ENCODE peak calls at places on chromosome 14, in six cellular contexts. K is stimulated activated CD8-positive, alpha-beta memory T cell treated with anti-CD3 and anti-CD28 coated beads, Interleukin-2, amount 100 ng/mL, for 48 hours; F is cardiac fibroblast; P is lower lobe of right lung; V is substantia nigra; W is psoas muscle. I is an unnamed sample.

GRCh38 chr14:64509036-64509435 is 4.5 kb downstream of the ZBTB1 start:
- DNase-seq in V (no peak), K (no peak), P (no peak), F (no peak), W (no peak), I (no peak)

GRCh38 chr14:65847065-65847847 is 434.7 kb downstream of the FUT8 start:
- DNase-seq in K (peak), V (no peak), P (no peak), W (no peak), F (no peak), I (no peak)

GRCh38 chr14:54512393-54512792 is 2.7 kb downstream of the CGRRF1 start:
- DNase-seq in P (no peak), F (no peak), V (no peak), K (no peak), W (no peak), I (no peak)

GRCh38 chr14:79432640-79433039 is 778.7 kb downstream of the DIO2 start:
- DNase-seq in V (no peak), F (no peak), W (no peak), K (no peak), P (no peak), I (no peak)

GRCh38 chr14:77889971-77890442 is 90.1 kb downstream of the ADCK1 start:
- DNase-seq in K (no peak), P (no peak), W (no peak), F (peak), V (no peak), I (no peak)

GRCh38 chr14:102926104-102926503 is 3.6 kb downstream of the AMN start:
- DNase-seq in K (no peak), F (no peak), P (peak), V (no peak), W (no peak), I (peak)

GRCh38 chr14:75427482-75428229 is at the start of gene JDP2:
- DNase-seq in V (peak), F (peak), W (peak), K (peak), P (peak), I (peak)

GRCh38 chr14:102867826-102868580 is 54.5 kb upstream of the AMN start:
- DNase-seq in W (no peak), F (no peak), K (no peak), P (no peak), V (no peak), I (no peak)

GRCh38 chr14:61695695-61696527 is 598 bp downstream of the HIF1A start:
- DNase-seq in F (peak), P (peak), K (peak), V (peak), W (peak), I (peak)

GRCh38 chr14:89171168-89171567 is 245.9 kb downstream of the FOXN3 start:
- DNase-seq in W (no peak), K (no peak), P (no peak), F (peak), V (no peak), I (no peak)

GRCh38 chr14:31893156-31893813 is 183.8 kb upstream of the ARHGAP5 start:
- DNase-seq in P (no peak), K (no peak), F (no peak), W (no peak), V (no peak), I (peak)

GRCh38 chr14:35331605-35332516 is 39.7 kb downstream of the PSMA6 start:
- DNase-seq in W (no peak), F (peak), V (no peak), P (peak), K (no peak), I (no peak)

GRCh38 chr14:24634158-24634557 is at the start of gene GZMB:
- DNase-seq in V (no peak), K (peak), W (no peak), P (no peak), F (no peak), I (no peak)

GRCh38 chr14:21505009-21505553 is 6.1 kb downstream of the METTL3 start:
- DNase-seq in V (no peak), K (no peak), W (no peak), P (no peak), F (no peak), I (no peak)

GRCh38 chr14:100215330-100215885 is 23.5 kb upstream of the YY1 start:
- DNase-seq in P (no peak), V (no peak), K (no peak), F (no peak), W (no peak), I (no peak)

GRCh38 chr14:58275527-58276190 is 22.7 kb upstream of the ARID4A start:
- DNase-seq in W (no peak), P (no peak), F (no peak), V (no peak), K (no peak), I (no peak)

GRCh38 chr14:85439696-85440328 is 90.1 kb upstream of the FLRT2 start:
- DNase-seq in K (no peak), W (no peak), F (peak), P (no peak), V (no peak), I (no peak)

GRCh38 chr14:33342299-33342974 is 403.8 kb downstream of the NPAS3 start:
- DNase-seq in V (no peak), W (no peak), K (no peak), P (no peak), F (no peak), I (no peak)

GRCh38 chr14:65195042-65195719 is 92.9 kb upstream of the MAX start:
- DNase-seq in K (no peak), W (no peak), V (no peak), P (no peak), F (no peak), I (no peak)

GRCh38 chr14:24309538-24310386 is at the start of gene LTB4R2:
- DNase-seq in F (no peak), W (no peak), K (no peak), V (no peak), P (peak), I (no peak)

GRCh38 chr14:36553650-36554260 is 28.7 kb downstream of the NKX2-8 start:
- DNase-seq in P (no peak), K (no peak), W (no peak), F (peak), V (no peak), I (no peak)

GRCh38 chr14:97456958-97457357 is 659.8 kb downstream of the VRK1 start:
- DNase-seq in F (no peak), P (no peak), W (no peak), V (no peak), K (peak), I (no peak)

GRCh38 chr14:101122855-101123129 is 219.3 kb upstream of the RTL1 start:
- DNase-seq in W (no peak), F (no peak), P (no peak), V (no peak), K (no peak), I (no peak)

GRCh38 chr14:89359477-89360222 is 57.4 kb downstream of the FOXN3 start:
- DNase-seq in V (no peak), F (peak), W (peak), K (no peak), P (no peak), I (no peak)

GRCh38 chr14:93019367-93019843 is 96.3 kb downstream of the ITPK1 start:
- DNase-seq in F (no peak), K (no peak), P (no peak), V (peak), W (peak), I (no peak)

GRCh38 chr14:68795602-68796417 is 2.9 kb upstream of the ZFP36L1 start:
- DNase-seq in W (peak), P (peak), F (peak), V (peak), K (no peak), I (peak)

GRCh38 chr14:78701246-78701645 is 531.1 kb downstream of the NRXN3 start:
- DNase-seq in P (no peak), V (no peak), W (no peak), K (no peak), F (peak), I (no peak)

GRCh38 chr14:101001311-101002069 is 98.0 kb upstream of the RTL1 start:
- DNase-seq in F (peak), K (no peak), W (no peak), V (no peak), P (no peak), I (no peak)

GRCh38 chr14:37598085-37598972 is 2.9 kb downstream of the TTC6 start:
- DNase-seq in W (no peak), F (no peak), P (peak), V (no peak), K (no peak), I (no peak)

GRCh38 chr14:77882631-77883030 is 82.7 kb downstream of the ADCK1 start:
- DNase-seq in K (no peak), W (peak), V (no peak), P (no peak), F (peak), I (no peak)

GRCh38 chr14:55780156-55780946 is 200.3 kb downstream of the KTN1 start:
- DNase-seq in F (peak), P (peak), K (no peak), V (no peak), W (peak), I (no peak)